ENCODE peak calls at places on chromosome 3, in ten cellular contexts. D, P, S, M, G, O, A, X, W and Y are unnamed samples.

GRCh38 chr3:181623924-181624694 is 87.6 kb upstream of the SOX2 start:
- DNase-seq in S (no peak), A (no peak), X (no peak), W (no peak), D (peak), G (no peak), O (peak), P (peak), M (peak), Y (peak)

GRCh38 chr3:119294402-119294888 is 262 bp downstream of the ARHGAP31 start:
- DNase-seq in S (peak), W (peak), D (no peak), X (no peak), P (peak), G (peak), O (no peak), A (peak), M (no peak), Y (no peak)

GRCh38 chr3:179796421-179796820 is 143.6 kb downstream of the USP13 start:
- DNase-seq in M (no peak), W (no peak), G (no peak), A (no peak), P (no peak), S (no peak), D (no peak), O (no peak), X (peak), Y (no peak)

GRCh38 chr3:123705886-123706285 is 121.0 kb upstream of the HACD2 start:
- DNase-seq in X (no peak), D (no peak), W (no peak), M (no peak), O (no peak), G (no peak), S (no peak), P (no peak), A (no peak), Y (no peak)

GRCh38 chr3:196179380-196180308 is 31.6 kb downstream of the ZDHHC19 start:
- DNase-seq in A (peak), W (no peak), X (no peak), D (peak), S (no peak), G (no peak), P (peak), M (peak), O (peak), Y (peak)

GRCh38 chr3:192181151-192181550 is 546.2 kb downstream of the FGF12 start:
- DNase-seq in G (no peak), O (no peak), W (no peak), D (no peak), P (no peak), S (no peak), A (no peak), M (no peak), X (no peak), Y (no peak)

GRCh38 chr3:41247590-41247989 is 48.3 kb downstream of the CTNNB1 start:
- DNase-seq in G (no peak), P (no peak), X (no peak), A (no peak), W (no peak), O (no peak), D (no peak), S (no peak), M (no peak), Y (no peak)

GRCh38 chr3:11717768-11718581 is 74.3 kb upstream of the VGLL4 start:
- DNase-seq in O (peak), G (no peak), X (no peak), D (peak), S (no peak), P (peak), A (no peak), W (peak), M (peak), Y (peak)

GRCh38 chr3:82281205-82281604 is 519.8 kb upstream of the GBE1 start:
- DNase-seq in P (peak), S (no peak), G (no peak), D (no peak), O (no peak), A (no peak), W (no peak), X (no peak), M (peak), Y (no peak)

GRCh38 chr3:192514754-192515660 is 212.3 kb downstream of the FGF12 start:
- DNase-seq in D (no peak), W (peak), G (peak), O (peak), S (no peak), A (no peak), X (no peak), M (no peak), P (peak), Y (no peak)

GRCh38 chr3:10189557-10190374 is 25.0 kb downstream of the IRAK2 start:
- DNase-seq in D (peak), O (peak), M (peak), G (peak), A (peak), S (peak), W (peak), X (no peak), P (peak), Y (peak)

GRCh38 chr3:111956995-111957736 is 21.7 kb upstream of the ABHD10 start:
- DNase-seq in O (peak), P (no peak), X (no peak), M (no peak), A (no peak), D (no peak), G (no peak), S (no peak), W (no peak), Y (no peak)

GRCh38 chr3:8301977-8302589 is 199.5 kb upstream of the LMCD1 start:
- DNase-seq in A (no peak), G (no peak), D (peak), X (peak), P (peak), W (no peak), O (peak), S (no peak), M (peak), Y (peak)

GRCh38 chr3:32432711-32433530 is 41.3 kb downstream of the CMTM7 start:
- DNase-seq in M (no peak), D (peak), O (peak), G (no peak), P (no peak), A (peak), S (no peak), X (no peak), W (no peak), Y (peak)

GRCh38 chr3:172965256-172965655 is 175.8 kb downstream of the SPATA16 start:
- DNase-seq in W (peak), S (no peak), M (peak), O (peak), D (peak), A (no peak), G (no peak), X (peak), P (no peak), Y (peak)

GRCh38 chr3:125437631-125438435 is 62.7 kb upstream of the ZNF148 start:
- DNase-seq in O (peak), M (peak), S (peak), W (peak), G (peak), A (peak), X (no peak), D (peak), P (peak), Y (peak)

GRCh38 chr3:144128117-144128892 is 156.7 kb downstream of the DIPK2A start:
- DNase-seq in O (no peak), D (no peak), G (no peak), A (no peak), M (no peak), P (peak), W (no peak), S (no peak), X (no peak), Y (no peak)

GRCh38 chr3:180922242-180922641 is 9.8 kb downstream of the FXR1 start:
- DNase-seq in G (no peak), P (no peak), O (no peak), X (no peak), W (no peak), M (no peak), D (no peak), A (no peak), S (no peak), Y (no peak)

GRCh38 chr3:32571192-32571485 is 481 bp upstream of the DYNC1LI1 start:
- DNase-seq in G (no peak), M (no peak), A (no peak), O (no peak), P (peak), X (no peak), D (no peak), S (no peak), W (no peak), Y (no peak)

GRCh38 chr3:25426408-25426807 is 1.7 kb upstream of the RARB start:
- DNase-seq in G (no peak), W (no peak), D (no peak), A (no peak), S (no peak), P (peak), O (no peak), M (peak), X (no peak), Y (peak)

GRCh38 chr3:127867412-127867811 is 45.1 kb upstream of the MGLL start:
- DNase-seq in P (no peak), W (no peak), A (no peak), X (no peak), S (no peak), D (no peak), G (no peak), O (no peak), M (no peak), Y (no peak)

GRCh38 chr3:138809506-138810266 is 25.0 kb downstream of the PIK3CB start:
- DNase-seq in W (no peak), P (no peak), D (no peak), G (no peak), O (no peak), A (no peak), S (no peak), M (no peak), X (no peak), Y (no peak)

GRCh38 chr3:72591522-72592421 is 256.5 kb downstream of the SHQ1 start:
- DNase-seq in D (peak), S (peak), G (peak), M (peak), X (peak), A (no peak), P (peak), O (peak), W (peak), Y (peak)

GRCh38 chr3:50237754-50238548 is 1.9 kb downstream of the GNAI2 start:
- DNase-seq in P (peak), M (peak), O (peak), X (no peak), G (peak), A (peak), S (peak), D (peak), W (peak), Y (peak)

GRCh38 chr3:113747719-113748046 is 848 bp downstream of the ATP6V1A start:
- DNase-seq in M (no peak), W (no peak), D (no peak), S (no peak), A (no peak), X (no peak), G (no peak), P (peak), O (no peak), Y (no peak)

GRCh38 chr3:111924283-111924682 is 54.5 kb upstream of the ABHD10 start:
- DNase-seq in O (no peak), G (no peak), D (peak), X (no peak), A (peak), P (peak), M (no peak), S (peak), W (no peak), Y (peak)

GRCh38 chr3:127820871-127821853 is 1.2 kb downstream of the MGLL start:
- DNase-seq in X (no peak), D (no peak), W (no peak), S (no peak), P (no peak), O (no peak), A (peak), G (no peak), M (peak), Y (peak)

GRCh38 chr3:57783186-57784088 is 27.3 kb downstream of the SLMAP start:
- DNase-seq in P (peak), S (no peak), A (no peak), D (peak), X (no peak), M (no peak), G (no peak), W (no peak), O (no peak), Y (peak)

DNA sequence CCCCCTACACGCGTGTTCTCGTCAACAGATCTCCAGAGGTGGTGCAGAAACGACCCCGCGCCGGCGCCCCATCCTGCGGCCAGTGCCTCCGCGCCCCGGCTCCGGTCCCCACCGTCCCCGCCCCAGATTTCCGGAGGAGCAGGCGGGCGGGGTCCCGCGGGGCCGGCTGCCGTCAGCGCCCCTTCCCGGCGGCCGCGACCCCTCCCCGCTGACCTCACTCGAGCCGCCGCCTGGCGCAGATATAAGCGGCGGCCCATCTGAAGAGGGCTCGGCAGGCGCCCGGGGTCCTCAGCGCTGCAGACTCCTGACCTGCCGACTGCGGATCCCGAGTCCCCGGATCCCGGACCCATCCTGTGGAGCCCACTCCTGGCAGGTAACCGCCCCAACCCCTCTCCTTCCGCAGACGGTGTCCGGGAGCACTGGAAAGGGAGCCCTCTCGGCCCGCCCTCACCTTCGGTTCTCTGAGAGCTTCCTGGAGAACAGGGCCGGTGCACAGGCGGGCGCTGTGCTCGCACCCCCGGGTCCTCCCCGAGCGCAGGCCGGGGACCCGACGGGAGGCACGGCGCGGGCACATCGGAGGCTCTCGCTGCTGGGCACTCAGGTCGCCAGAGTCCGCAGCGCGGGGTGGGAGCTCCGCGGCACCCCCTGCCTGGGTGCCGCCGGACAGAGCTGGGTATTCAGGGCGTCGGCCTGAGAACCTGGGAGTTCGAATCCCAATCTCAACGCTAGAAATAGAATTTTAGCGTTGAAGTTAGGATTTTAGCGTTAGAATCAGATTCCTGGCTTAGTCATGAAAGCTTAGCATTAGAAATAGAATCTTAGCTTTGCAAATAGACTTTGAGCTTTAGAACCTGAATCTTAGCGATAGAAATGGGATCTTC is at the start of gene TRH:
- DNase-seq in P (no peak), M (no peak), A (no peak), D (no peak), W (no peak), S (no peak), X (no peak), O (no peak), G (no peak), Y (no peak)
- H3K4me3 ChIP-seq in P (no peak), M (no peak), A (peak), D (no peak), W (peak), S (no peak), X (no peak), O (peak), G (peak), Y (no peak)

DNA sequence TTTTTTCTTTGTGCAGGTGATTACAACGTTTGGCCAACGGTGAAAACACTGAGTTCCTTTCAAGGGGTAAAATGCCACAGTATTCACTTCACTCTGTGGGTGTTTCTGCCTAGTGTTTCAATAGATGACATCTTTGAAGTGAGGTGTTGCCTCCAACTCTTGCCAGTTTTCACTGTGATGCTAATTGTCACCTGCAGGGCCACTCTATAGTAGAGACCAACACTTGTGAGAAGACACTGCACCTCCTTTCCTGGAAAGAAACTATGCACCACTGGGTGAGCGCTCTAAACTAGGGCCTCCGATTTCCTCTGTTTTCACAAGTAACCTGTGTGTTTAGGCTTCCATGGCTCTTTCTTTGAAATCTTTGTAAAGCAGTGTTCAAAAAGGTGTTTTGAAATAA is 98.3 kb downstream of the THRB start:
- DNase-seq in M (no peak), P (no peak), A (no peak), X (no peak), G (no peak), W (no peak), S (no peak), O (no peak), D (no peak), Y (no peak)
- TF ChIP-seq CTCF in M (no peak), P (no peak), A (no peak), X (no peak), G (no peak), W (no peak), S (no peak), O (no peak), D (no peak), Y (no peak)

GRCh38 chr3:190041333-190042041 is 79.2 kb downstream of the P3H2 start:
- DNase-seq in A (no peak), P (peak), X (no peak), M (no peak), S (no peak), O (no peak), W (no peak), D (peak), G (no peak), Y (peak)

GRCh38 chr3:190036631-190037030 is 84.1 kb downstream of the P3H2 start:
- DNase-seq in D (peak), M (peak), A (no peak), W (peak), P (peak), G (no peak), X (no peak), O (peak), S (no peak), Y (peak)

GRCh38 chr3:190044142-190044541 is 76.6 kb downstream of the P3H2 start:
- DNase-seq in O (no peak), W (no peak), D (peak), X (no peak), A (no peak), S (no peak), P (peak), M (peak), G (no peak), Y (peak)

GRCh38 chr3:190038050-190038631 is 82.6 kb downstream of the P3H2 start:
- DNase-seq in G (no peak), X (no peak), S (no peak), O (peak), P (peak), W (peak), A (peak), D (peak), M (peak), Y (peak)

DNA sequence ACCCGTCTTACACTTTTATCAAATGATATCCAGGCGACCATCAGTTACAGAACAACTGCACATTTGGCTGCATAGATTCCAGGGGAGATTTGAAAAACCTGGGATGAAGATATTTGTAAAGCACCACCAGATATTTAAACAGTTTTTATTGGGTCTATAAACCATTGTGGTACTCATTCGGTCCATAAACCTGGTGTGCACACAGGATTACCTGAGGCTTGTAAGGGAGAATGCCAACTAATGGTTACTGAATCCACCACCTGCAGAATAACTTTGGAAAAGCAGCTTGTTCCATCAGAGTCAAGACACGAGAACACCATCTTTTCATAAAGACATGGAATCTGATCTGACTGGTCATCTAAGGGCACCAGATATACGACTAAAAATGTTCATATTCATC is 80.6 kb downstream of the P3H2 start:
- DNase-seq in M (no peak), A (no peak), O (no peak), W (no peak), S (no peak), G (no peak), P (no peak), D (no peak), X (no peak), Y (no peak)
- H3K4me3 ChIP-seq in M (no peak), A (no peak), O (no peak), W (no peak), S (no peak), G (no peak), P (no peak), D (no peak), X (no peak), Y (no peak)

GRCh38 chr3:77042892-77043291 is 3.0 kb downstream of the ROBO2 start:
- DNase-seq in D (no peak), O (no peak), M (no peak), G (peak), X (no peak), P (no peak), S (no peak), W (no peak), A (no peak), Y (no peak)
- TF ChIP-seq CTCF in D (no peak), O (no peak), M (peak), G (peak), X (no peak), P (peak), S (no peak), W (no peak), A (no peak), Y (no peak)

GRCh38 chr3:30303770-30304169 is 302.6 kb upstream of the TGFBR2 start:
- DNase-seq in W (no peak), S (no peak), O (no peak), G (no peak), D (no peak), X (no peak), P (no peak), M (no peak), A (no peak), Y (no peak)
- H3K4me3 ChIP-seq in W (no peak), S (no peak), O (no peak), G (no peak), D (no peak), X (no peak), P (no peak), M (no peak), A (no peak), Y (no peak)

DNA sequence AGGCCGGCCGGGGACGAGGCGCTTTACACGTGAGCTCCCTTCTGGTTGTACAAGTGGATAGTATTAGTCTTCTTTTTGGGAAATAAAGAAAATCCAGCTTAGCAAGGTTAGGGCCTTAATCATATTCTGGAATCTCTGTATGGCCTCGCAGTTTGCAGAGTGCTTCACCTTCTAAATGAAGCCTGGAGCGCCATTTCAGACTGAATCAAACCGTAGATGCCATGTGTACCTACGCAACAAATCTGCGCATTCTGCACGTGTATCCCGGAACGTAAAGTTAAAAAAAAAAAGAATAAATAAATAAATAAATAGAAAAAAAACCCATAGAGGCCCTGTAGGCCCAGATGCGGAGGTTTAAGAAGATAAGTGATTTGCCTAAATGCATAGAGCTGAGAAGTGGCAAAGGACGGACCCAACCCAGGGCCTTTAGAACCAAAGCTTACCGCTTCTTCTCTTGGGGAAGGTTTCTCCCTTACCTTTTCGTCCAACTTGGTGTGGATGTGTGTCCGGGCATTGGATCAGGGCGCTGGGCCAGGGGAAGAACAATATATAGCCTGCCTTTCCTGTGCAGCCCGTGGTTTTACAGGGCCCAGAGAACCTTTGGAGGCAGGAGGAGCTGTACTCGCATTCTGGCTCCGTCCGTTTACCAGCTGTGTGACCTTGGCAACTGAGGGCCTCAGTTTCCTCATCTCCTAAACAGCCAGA is 516 bp upstream of the P3H2 start:
- DNase-seq in M (no peak), X (no peak), W (no peak), S (no peak), O (no peak), G (no peak), A (no peak), P (no peak), D (no peak), Y (no peak)
- TF ChIP-seq CTCF in M (no peak), X (no peak), W (no peak), S (no peak), O (no peak), G (no peak), A (no peak), P (peak), D (no peak), Y (no peak)